ENCODE peak calls at places on chromosomes 11 and 22, in four cellular contexts. One of them, this sample, is unnamed. For H3K4me1, the result is how much of the 10 kb centered on the place peaks cover.

GRCh38 chr11:125494987-125495725 is 909 bp downstream of the FEZ1 start:
- DNase-seq in stomach: no peak
- DNase-seq in GM12878: no peak
- DNase-seq in transverse colon: no peak
- DNase-seq in this sample: peak

GRCh38 chr22:20559174-20559760 is 51.9 kb downstream of the MED15 start:
- DNase-seq in transverse colon: no peak
- DNase-seq in stomach: no peak
- DNase-seq in GM12878: no peak
- DNase-seq in this sample: no peak

GRCh38 chr11:9825315-9825714 is 161.4 kb downstream of the SWAP70 start:
- DNase-seq in stomach: no peak
- DNase-seq in transverse colon: no peak
- DNase-seq in GM12878: no peak
- DNase-seq in this sample: no peak

GRCh38 chr11:26583550-26583949 is 11.5 kb upstream of the MUC15 start:
- DNase-seq in GM12878: no peak
- DNase-seq in stomach: no peak
- DNase-seq in transverse colon: no peak
- DNase-seq in this sample: peak

GRCh38 chr11:116787436-116787785 is 412 bp downstream of the ZPR1 start:
- DNase-seq in stomach: no peak
- DNase-seq in GM12878: no peak
- DNase-seq in transverse colon: no peak
- DNase-seq in this sample: no peak

GRCh38 chr11:114197799-114198500 is 98.2 kb upstream of the NNMT start:
- DNase-seq in stomach: peak
- DNase-seq in GM12878: no peak
- DNase-seq in transverse colon: peak
- DNase-seq in this sample: peak

GRCh38 chr22:32625985-32626384 is 151.4 kb downstream of the FBXO7 start:
- DNase-seq in GM12878: no peak
- DNase-seq in stomach: no peak
- DNase-seq in transverse colon: no peak
- DNase-seq in this sample: peak

GRCh38 chr22:23380230-23380573 is 199.9 kb downstream of the IGLL1 start:
- DNase-seq in transverse colon: no peak
- DNase-seq in stomach: peak
- DNase-seq in GM12878: no peak
- DNase-seq in this sample: peak

GRCh38 chr11:20037358-20037757 is 122.9 kb downstream of the DBX1 start:
- DNase-seq in stomach: no peak
- DNase-seq in transverse colon: no peak
- DNase-seq in GM12878: no peak
- DNase-seq in this sample: no peak

GRCh38 chr11:76579047-76579751 is 91.3 kb downstream of the LRRC32 start:
- DNase-seq in transverse colon: no peak
- DNase-seq in stomach: no peak
- DNase-seq in GM12878: no peak
- DNase-seq in this sample: peak

GRCh38 chr11:72626637-72626936 is 47.6 kb downstream of the PDE2A start:
- DNase-seq in transverse colon: no peak
- DNase-seq in GM12878: no peak
- DNase-seq in stomach: no peak
- DNase-seq in this sample: no peak

GRCh38 chr11:76824980-76825725 is 35.6 kb upstream of the ACER3 start:
- DNase-seq in transverse colon: no peak
- DNase-seq in GM12878: no peak
- DNase-seq in stomach: no peak
- DNase-seq in this sample: no peak

GRCh38 chr11:12287374-12288211 is 89.8 kb upstream of the PARVA start:
- DNase-seq in GM12878: no peak
- DNase-seq in stomach: peak
- DNase-seq in transverse colon: peak
- DNase-seq in this sample: peak

GRCh38 chr11:108803781-108804180 is 138.9 kb downstream of the DDX10 start:
- DNase-seq in stomach: no peak
- DNase-seq in transverse colon: no peak
- DNase-seq in GM12878: no peak
- DNase-seq in this sample: no peak

GRCh38 chr11:59643390-59643789 is 25.4 kb downstream of the PATL1 start:
- DNase-seq in GM12878: no peak
- DNase-seq in stomach: no peak
- DNase-seq in transverse colon: no peak
- DNase-seq in this sample: no peak
- TF ChIP-seq POLR2A in GM12878: no peak
- TF ChIP-seq POLR2A in stomach: no peak
- TF ChIP-seq POLR2A in transverse colon: no peak
- TF ChIP-seq POLR2A in this sample: no peak

GRCh38 chr22:39906207-39906606 is 5.3 kb downstream of the GRAP2 start:
- DNase-seq in GM12878: no peak
- DNase-seq in stomach: no peak
- DNase-seq in transverse colon: no peak
- DNase-seq in this sample: no peak
- H3K4me1 ChIP-seq in GM12878: under half
- H3K4me1 ChIP-seq in stomach: under half
- H3K4me1 ChIP-seq in transverse colon: under half
- H3K4me1 ChIP-seq in this sample: under half

GRCh38 chr11:44090539-44090938 is 4.9 kb upstream of the EXT2 start:
- DNase-seq in stomach: no peak
- DNase-seq in GM12878: no peak
- DNase-seq in transverse colon: no peak
- DNase-seq in this sample: no peak

GRCh38 chr11:44097821-44098220 is 2.3 kb downstream of the EXT2 start:
- DNase-seq in stomach: no peak
- DNase-seq in GM12878: no peak
- DNase-seq in transverse colon: no peak
- DNase-seq in this sample: no peak

GRCh38 chr11:44095506-44096359 is at the start of gene EXT2:
- DNase-seq in transverse colon: peak
- DNase-seq in stomach: peak
- DNase-seq in GM12878: no peak
- DNase-seq in this sample: peak

GRCh38 chr11:44096360-44097188 is 1.1 kb downstream of the EXT2 start:
- DNase-seq in GM12878: no peak
- DNase-seq in stomach: no peak
- DNase-seq in transverse colon: no peak
- DNase-seq in this sample: no peak

GRCh38 chr11:44094260-44094868 is 1.1 kb upstream of the EXT2 start:
- DNase-seq in GM12878: no peak
- DNase-seq in transverse colon: peak
- DNase-seq in stomach: peak
- DNase-seq in this sample: peak
- TF ChIP-seq POLR2AphosphoS5 in GM12878: no peak
- TF ChIP-seq POLR2AphosphoS5 in transverse colon: no peak
- TF ChIP-seq POLR2AphosphoS5 in stomach: no peak
- TF ChIP-seq POLR2AphosphoS5 in this sample: no peak

DNA sequence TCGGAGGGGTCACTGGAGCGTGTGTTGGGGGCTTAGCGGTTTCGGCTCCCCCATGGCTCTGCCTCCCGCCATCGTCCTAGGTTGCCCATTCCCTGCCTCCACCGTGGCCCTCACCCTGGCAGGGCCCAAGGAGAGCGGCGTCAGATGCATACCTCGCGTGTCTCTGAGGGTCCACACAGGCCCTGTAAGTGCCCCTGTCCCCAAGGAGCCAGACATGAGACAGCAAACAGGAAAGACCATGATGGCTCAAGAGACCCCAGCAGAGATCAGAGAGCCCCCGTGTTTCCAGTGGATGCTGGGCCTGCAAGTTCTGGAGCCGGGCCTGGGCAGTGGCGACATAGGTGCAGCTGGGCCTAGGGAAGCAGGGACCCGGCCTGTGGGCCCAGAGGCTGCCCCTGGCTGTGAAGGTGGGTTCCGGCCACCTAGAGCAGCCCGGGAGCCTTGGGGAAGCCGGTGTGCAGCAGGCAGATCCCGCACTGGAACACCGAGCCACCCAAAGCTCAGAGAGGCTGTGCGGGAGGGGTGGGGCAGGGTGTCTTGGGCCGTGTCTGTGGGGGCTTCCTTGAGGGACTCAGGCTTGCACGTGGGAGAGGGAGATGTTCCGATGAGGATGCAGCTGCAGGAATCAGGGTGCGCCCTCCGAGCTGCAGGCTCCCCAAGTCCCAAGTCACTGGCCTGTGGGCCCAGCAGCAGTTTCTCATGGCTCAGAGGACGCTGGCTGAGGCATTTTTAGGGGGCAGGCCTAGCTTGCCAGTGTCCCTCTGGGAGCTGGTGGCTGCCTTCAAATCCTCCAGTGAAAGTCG is 126.4 kb downstream of the KCNQ1OT1 start:
- DNase-seq in stomach: no peak
- DNase-seq in transverse colon: no peak
- DNase-seq in GM12878: no peak
- DNase-seq in this sample: peak
- TF ChIP-seq POLR2A in stomach: no peak
- TF ChIP-seq POLR2A in transverse colon: no peak
- TF ChIP-seq POLR2A in GM12878: no peak
- TF ChIP-seq POLR2A in this sample: no peak

GRCh38 chr11:128520206-128520885 is 67.0 kb downstream of the ETS1 start:
- DNase-seq in GM12878: no peak
- DNase-seq in transverse colon: no peak
- DNase-seq in stomach: no peak
- DNase-seq in this sample: no peak
- H3K4me1 ChIP-seq in GM12878: under half
- H3K4me1 ChIP-seq in transverse colon: under half
- H3K4me1 ChIP-seq in stomach: half or more
- H3K4me1 ChIP-seq in this sample: under half

GRCh38 chr11:66466225-66467033 is at the start of gene PELI3:
- DNase-seq in transverse colon: peak
- DNase-seq in GM12878: peak
- DNase-seq in stomach: peak
- DNase-seq in this sample: peak
- TF ChIP-seq POLR2AphosphoS5 in transverse colon: peak
- TF ChIP-seq POLR2AphosphoS5 in GM12878: no peak
- TF ChIP-seq POLR2AphosphoS5 in stomach: peak
- TF ChIP-seq POLR2AphosphoS5 in this sample: peak

DNA sequence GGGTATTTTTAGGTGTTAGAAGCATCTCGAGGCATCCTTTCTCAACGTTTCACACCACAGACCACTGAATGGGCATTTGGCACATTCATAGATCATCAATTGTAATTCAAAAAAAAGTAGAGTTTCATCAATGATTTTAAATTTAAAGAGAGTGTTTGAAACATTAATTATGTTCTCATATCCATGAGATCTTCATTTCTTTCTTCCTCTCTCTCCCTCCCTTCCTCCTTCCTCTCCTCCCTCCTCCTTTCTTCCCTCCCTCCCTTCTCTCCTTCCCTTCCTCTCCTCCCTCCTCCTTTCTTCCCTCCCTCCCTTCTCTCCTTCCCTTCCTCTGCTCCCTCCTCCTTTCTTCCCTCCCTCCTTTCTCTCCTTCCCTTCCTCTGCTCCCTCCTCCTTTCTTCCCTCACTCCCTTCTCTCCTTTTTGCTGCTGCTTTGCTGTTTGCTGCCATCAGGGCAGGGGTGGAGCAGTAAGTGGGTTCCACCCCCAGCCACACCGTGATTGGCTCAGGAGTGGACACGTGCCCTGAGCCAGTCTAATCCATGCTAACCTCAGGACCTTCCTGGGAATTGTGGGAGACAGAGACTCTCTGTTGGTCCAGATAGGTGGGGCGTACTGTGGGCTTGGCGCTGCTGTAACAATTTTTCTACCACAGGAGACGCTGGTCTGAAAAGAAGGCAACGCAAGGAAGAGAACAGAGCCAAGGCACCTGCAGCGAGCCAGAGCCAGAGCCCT is 33.8 kb upstream of the APOBEC3A start:
- DNase-seq in stomach: peak
- DNase-seq in GM12878: no peak
- DNase-seq in transverse colon: peak
- DNase-seq in this sample: no peak
- TF ChIP-seq POLR2A in stomach: no peak
- TF ChIP-seq POLR2A in GM12878: no peak
- TF ChIP-seq POLR2A in transverse colon: peak
- TF ChIP-seq POLR2A in this sample: no peak

GRCh38 chr11:129865701-129866100 is 29.7 kb downstream of the NFRKB start:
- DNase-seq in GM12878: no peak
- DNase-seq in transverse colon: no peak
- DNase-seq in stomach: no peak
- DNase-seq in this sample: no peak
- H3K4me1 ChIP-seq in GM12878: under half
- H3K4me1 ChIP-seq in transverse colon: under half
- H3K4me1 ChIP-seq in stomach: under half
- H3K4me1 ChIP-seq in this sample: under half

DNA sequence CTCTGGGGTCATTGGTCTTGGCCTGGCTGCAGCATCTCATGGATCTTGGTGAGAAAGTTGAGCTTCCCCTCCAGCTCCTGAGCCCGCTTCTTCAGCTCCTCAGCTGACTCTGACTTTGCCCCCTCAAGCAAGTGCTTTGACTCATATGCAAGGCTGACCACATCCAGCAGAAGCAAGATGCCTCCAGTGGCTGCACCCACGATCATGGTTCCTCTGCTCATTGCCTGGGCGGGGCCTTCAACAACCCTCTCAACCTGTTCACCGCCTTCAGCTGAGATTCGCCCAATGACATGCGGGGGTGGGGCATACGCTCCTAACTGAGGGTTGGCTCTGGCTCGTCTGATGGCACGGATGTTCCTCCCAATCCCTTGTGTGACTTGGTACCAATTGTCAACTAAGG is 11.9 kb downstream of the APOL2 start:
- DNase-seq in transverse colon: no peak
- DNase-seq in GM12878: no peak
- DNase-seq in stomach: no peak
- DNase-seq in this sample: no peak
- TF ChIP-seq POLR2AphosphoS5 in transverse colon: no peak
- TF ChIP-seq POLR2AphosphoS5 in GM12878: no peak
- TF ChIP-seq POLR2AphosphoS5 in stomach: no peak
- TF ChIP-seq POLR2AphosphoS5 in this sample: no peak

This sample was measured in upper lobe of left lung.